ENCODE peak calls at places on chromosomes 2 and 18, in five cellular contexts. B is neuronal stem cell, M is IMR-90, Z is trophoblast cell, L is H9. W is an unnamed sample.

GRCh38 chr2:99188357-99188756 is 7.4 kb downstream of the MRPL30 start:
- DNase-seq in M (no peak), Z (no peak), B (no peak), L (no peak), W (no peak)

GRCh38 chr2:239354791-239355136 is 46.1 kb downstream of the HDAC4 start:
- DNase-seq in L (no peak), B (no peak), Z (no peak), M (no peak), W (no peak)

GRCh38 chr2:65666156-65666725 is 233.8 kb upstream of the SPRED2 start:
- DNase-seq in B (no peak), M (peak), Z (no peak), L (no peak), W (peak)

GRCh38 chr2:54722641-54723299 is 692 bp upstream of the EML6 start:
- DNase-seq in Z (no peak), B (no peak), L (no peak), M (peak), W (peak)

GRCh38 chr18:79378416-79379250 is 17.1 kb upstream of the NFATC1 start:
- DNase-seq in L (peak), B (peak), M (peak), Z (peak), W (peak)

GRCh38 chr2:8754056-8754790 is 72.4 kb downstream of the ID2 start:
- DNase-seq in Z (no peak), M (peak), L (no peak), B (no peak), W (no peak)

GRCh38 chr2:26462511-26463251 is 15.2 kb downstream of the OTOF start:
- DNase-seq in Z (peak), B (peak), M (peak), L (peak), W (peak)

GRCh38 chr2:3645745-3646389 is 12.1 kb upstream of the ALLC start:
- DNase-seq in M (no peak), B (no peak), Z (no peak), L (no peak), W (no peak)

GRCh38 chr2:21006423-21007128 is 37.3 kb downstream of the APOB start:
- DNase-seq in M (no peak), B (no peak), Z (no peak), L (no peak), W (no peak)

GRCh38 chr2:191907091-191907490 is 60.2 kb upstream of the CAVIN2 start:
- DNase-seq in B (no peak), M (peak), L (no peak), Z (no peak), W (no peak)

GRCh38 chr2:9221223-9221622 is 14.6 kb downstream of the ASAP2 start:
- DNase-seq in Z (no peak), M (no peak), B (no peak), L (no peak), W (no peak)

GRCh38 chr2:99028558-99028957 is 92.5 kb upstream of the CRACDL start:
- DNase-seq in Z (no peak), B (no peak), L (no peak), M (no peak), W (no peak)

GRCh38 chr2:80338794-80339193 is 34.2 kb upstream of the LRRTM1 start:
- DNase-seq in B (no peak), L (no peak), M (no peak), Z (no peak), W (no peak)

GRCh38 chr2:8886197-8886508 is 48.7 kb upstream of the KIDINS220 start:
- DNase-seq in L (no peak), Z (no peak), M (no peak), B (no peak), W (no peak)

GRCh38 chr2:182318466-182319309 is 108.1 kb downstream of the PDE1A start:
- DNase-seq in Z (no peak), B (no peak), M (peak), L (no peak), W (peak)

GRCh38 chr2:181004647-181005325 is 24.4 kb downstream of the UBE2E3 start:
- DNase-seq in Z (no peak), M (no peak), L (no peak), B (no peak), W (no peak)

GRCh38 chr2:186422226-186422625 is 63.8 kb upstream of the ZC3H15 start:
- DNase-seq in L (no peak), M (peak), Z (no peak), B (no peak), W (peak)

GRCh38 chr2:143697744-143698143 is 568.5 kb downstream of the ARHGAP15 start:
- DNase-seq in M (no peak), Z (no peak), L (no peak), B (no peak), W (no peak)

DNA sequence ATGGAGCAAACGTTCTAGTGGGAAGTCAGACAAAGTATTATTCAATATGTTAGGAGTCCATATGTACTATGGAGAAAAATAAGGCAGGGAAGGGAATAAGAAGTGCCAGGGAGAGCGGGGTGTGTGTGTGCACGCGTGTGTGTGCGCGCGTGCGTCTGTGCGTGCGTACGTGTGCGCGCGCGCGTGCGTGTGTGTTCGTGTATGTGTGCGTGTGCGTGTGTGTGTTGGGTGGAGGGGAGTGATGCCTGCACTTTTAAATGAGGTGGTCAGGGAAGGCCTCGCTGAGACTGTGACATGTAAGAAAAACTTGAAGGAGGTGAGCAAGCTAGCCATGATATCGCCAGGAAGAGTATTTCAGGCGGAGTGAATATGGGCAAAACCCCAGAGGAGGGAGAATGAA is 1.6 kb upstream of the MREG start:
- DNase-seq in M (no peak), Z (no peak), B (no peak), L (no peak), W (no peak)
- H3K23ac ChIP-seq in M (no peak), Z (no peak), B (no peak), L (no peak), W (no peak)

DNA sequence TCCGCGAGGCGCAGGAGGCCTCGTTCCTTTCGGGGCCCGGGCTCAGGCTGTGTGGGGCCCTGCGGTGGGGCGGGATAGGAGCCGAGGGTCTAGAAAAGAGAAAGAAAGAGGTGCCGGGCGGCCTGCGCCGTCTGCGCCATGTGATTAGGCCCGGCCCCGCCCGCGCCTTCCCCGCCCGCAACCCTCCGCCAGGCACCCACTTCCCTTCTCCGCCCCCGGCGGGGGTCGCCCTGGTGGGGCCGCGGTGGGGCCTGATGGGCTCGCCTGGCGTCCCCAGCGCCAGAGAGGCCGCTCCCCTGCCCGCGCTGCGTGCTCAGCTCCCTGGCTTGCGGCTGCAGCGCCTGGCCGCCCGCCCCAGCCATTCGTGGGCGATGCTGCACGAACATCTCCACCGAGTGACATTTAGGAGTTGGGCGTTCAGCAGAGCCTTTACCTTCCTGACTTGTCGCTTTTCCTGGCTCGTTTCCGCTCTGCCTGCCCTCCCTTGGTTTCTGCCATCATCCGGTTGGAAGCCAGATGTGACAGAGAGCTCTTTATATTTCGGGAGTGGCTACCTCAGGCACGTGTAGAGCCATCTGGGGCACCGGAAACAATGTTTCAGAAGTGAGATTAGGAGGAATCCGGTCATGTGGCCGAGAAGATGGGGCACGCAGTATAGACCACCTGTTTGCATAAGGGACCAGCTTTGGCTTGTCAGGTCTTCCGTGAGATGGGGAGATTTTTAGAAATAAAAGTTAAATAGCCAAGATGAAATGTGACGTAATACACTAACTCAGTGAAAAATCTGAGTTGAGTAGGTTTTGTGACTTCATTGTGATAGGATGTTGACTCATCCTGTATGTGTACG is 1.1 kb downstream of the GLS start:
- DNase-seq in M (peak), L (peak), Z (peak), B (peak), W (peak)
- H3K23ac ChIP-seq in M (peak), L (no peak), Z (no peak), B (peak), W (peak)

GRCh38 chr18:12947355-12948054 is at the start of gene SEH1L:
- DNase-seq in M (peak), B (peak), L (peak), Z (peak), W (peak)
- H3K23ac ChIP-seq in M (peak), B (peak), L (no peak), Z (no peak), W (no peak)

GRCh38 chr18:76821356-76821874 is 942 bp upstream of the ZNF236 start:
- DNase-seq in L (no peak), Z (no peak), M (no peak), B (no peak), W (no peak)
- H3K23ac ChIP-seq in L (no peak), Z (no peak), M (peak), B (peak), W (peak)

GRCh38 chr2:219496247-219496646 is 2.4 kb upstream of the GMPPA start:
- DNase-seq in B (no peak), L (no peak), M (no peak), Z (no peak), W (no peak)

GRCh38 chr2:219498280-219499057 is at the start of gene GMPPA:
- DNase-seq in B (peak), M (peak), Z (peak), L (peak), W (peak)

GRCh38 chr2:219495531-219496122 is 3.1 kb upstream of the GMPPA start:
- DNase-seq in B (peak), Z (peak), M (peak), L (peak), W (peak)

GRCh38 chr2:219497495-219498279 is 1.0 kb upstream of the GMPPA start:
- DNase-seq in L (peak), M (peak), Z (peak), B (no peak), W (peak)

DNA sequence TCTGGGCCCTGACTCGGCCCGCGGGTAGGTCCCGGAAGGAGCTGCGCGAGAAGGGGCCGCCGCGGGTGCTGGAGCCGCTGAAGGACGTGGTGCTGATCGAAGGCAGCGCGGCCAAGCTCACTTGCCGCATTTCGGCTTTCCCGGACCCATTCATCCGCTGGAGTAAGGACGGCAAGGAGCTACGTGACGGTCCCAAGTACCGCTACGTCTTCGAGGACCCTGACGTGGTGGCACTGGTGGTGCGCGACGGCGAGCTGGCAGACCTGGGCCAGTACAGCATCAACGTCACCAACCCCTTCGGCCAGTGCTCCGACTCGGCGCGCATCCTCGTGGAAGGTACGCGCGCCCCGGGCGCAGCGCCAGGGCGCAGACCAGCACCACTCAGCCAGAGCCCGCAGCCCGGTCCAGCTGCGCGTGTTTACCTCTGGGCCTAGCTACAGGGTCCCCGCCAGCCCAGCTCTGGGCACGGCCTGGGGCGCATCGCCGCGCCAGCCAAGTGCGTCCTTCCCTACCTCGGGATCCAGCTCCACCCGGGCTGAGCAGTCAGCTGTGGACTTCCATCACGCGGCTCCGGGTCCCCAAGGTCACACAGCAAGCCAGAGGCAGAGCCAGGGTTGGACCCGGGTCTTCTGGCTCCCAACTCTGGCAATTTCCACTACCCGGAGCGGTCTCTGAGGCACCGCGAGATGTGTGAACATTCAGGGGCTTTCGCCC is 1.8 kb upstream of the GMPPA start:
- DNase-seq in B (no peak), Z (peak), L (no peak), M (no peak), W (peak)
- H3K23ac ChIP-seq in B (peak), Z (no peak), L (no peak), M (peak), W (no peak)

GRCh38 chr2:240999873-241000541 is 1.6 kb downstream of the SNED1 start:
- DNase-seq in M (no peak), B (no peak), Z (no peak), L (no peak), W (no peak)
- H3K23ac ChIP-seq in M (no peak), B (peak), Z (no peak), L (no peak), W (peak)

DNA sequence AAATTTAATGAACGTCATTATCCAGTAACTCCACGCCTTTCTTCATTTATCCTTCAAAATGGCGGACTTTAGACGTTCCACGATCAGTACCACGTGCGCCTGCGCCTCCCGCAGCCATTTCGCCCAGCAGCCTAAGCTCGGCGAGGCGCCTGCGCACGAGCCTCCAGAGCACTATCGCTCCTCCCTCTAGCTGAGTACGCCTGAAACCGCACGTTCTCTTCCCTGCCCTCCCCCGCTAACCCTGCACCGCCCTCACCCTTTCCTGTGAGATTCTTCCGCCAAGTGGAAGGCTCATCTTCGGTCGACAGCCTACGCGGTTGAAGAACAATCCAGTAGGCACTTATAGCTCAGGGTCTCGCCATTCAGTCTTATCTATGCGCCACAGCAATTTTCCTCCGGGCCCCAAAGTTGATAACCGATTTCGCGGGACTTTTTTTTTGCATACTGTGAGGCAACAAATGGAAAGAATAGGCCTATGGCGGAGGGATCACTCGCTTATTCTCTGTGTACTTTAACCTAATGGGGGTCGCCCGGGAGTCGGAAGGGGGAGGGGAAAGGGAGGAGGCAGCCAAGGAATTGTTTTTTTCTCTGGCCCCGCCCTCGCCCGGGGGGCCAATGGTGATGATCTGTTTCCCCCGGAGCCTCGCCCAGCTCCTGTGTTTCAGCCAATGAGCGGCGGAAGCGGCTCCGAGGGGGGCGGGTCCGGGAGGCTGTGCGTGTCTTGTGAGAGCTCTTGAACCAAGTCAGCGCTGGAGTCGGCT is at the start of gene KDM3A:
- DNase-seq in L (peak), M (peak), Z (peak), B (peak), W (peak)
- H3K23ac ChIP-seq in L (no peak), M (peak), Z (no peak), B (peak), W (peak)

GRCh38 chr2:229335349-229335748 is 64.3 kb upstream of the PID1 start:
- DNase-seq in B (no peak), Z (no peak), L (no peak), M (no peak), W (no peak)

GRCh38 chr2:229330952-229331351 is 59.9 kb upstream of the PID1 start:
- DNase-seq in M (no peak), L (no peak), B (no peak), Z (no peak), W (no peak)

GRCh38 chr2:229340086-229340760 is 69.1 kb upstream of the PID1 start:
- DNase-seq in L (no peak), Z (peak), M (peak), B (no peak), W (peak)

GRCh38 chr2:229339613-229340012 is 68.5 kb upstream of the PID1 start:
- DNase-seq in M (no peak), B (no peak), Z (peak), L (no peak), W (no peak)

DNA sequence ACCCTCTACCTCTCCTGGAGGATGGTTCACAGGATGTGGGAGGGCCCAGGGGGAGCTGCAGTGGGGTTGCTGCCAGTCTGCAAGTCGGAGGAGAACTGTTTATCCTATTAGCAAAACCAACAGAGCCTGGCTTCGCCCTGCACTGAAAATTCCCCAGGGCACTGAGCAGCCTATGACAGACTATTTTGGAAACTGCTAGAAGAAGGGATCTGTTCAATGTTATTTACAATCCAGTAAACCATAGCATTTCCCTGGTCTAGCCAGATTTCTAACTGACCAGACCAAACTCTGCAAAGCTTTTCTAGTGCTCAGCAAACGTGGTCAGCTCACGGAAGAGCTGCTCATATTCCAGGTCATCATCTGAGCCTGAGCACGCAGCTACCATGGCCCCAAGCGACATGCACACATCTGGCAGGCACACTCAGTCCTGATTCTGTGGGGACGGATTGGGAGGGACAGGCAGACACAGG is 64.8 kb upstream of the PID1 start:
- DNase-seq in M (no peak), Z (no peak), L (no peak), B (no peak), W (peak)
- H3K23ac ChIP-seq in M (no peak), Z (no peak), L (no peak), B (no peak), W (no peak)